ENCODE peak calls at places on chromosomes 4 and X, in six cellular contexts. Z, G, M, S, L and P are unnamed samples. For H3K4me1, the result is how much of the 10 kb centered on the place peaks cover.

GRCh38 chrX:6067600-6067999 is 161.1 kb downstream of the NLGN4X start:
- DNase-seq in G (peak), L (no peak), S (no peak), Z (no peak), M (no peak), P (no peak)

GRCh38 chrX:108699368-108699767 is 37.0 kb downstream of the IRS4 start:
- DNase-seq in L (no peak), Z (no peak), S (peak), M (no peak), G (peak), P (no peak)

GRCh38 chr4:122783301-122784215 is 43.1 kb upstream of the FGF2 start:
- DNase-seq in L (peak), M (peak), Z (peak), G (peak), S (peak), P (no peak)

GRCh38 chrX:100512471-100512870 is 72.3 kb upstream of the TNMD start:
- DNase-seq in G (peak), S (peak), L (no peak), M (no peak), Z (no peak), P (no peak)

GRCh38 chr4:7403001-7403400 is 31.7 kb downstream of the PSAPL1 start:
- DNase-seq in L (peak), Z (peak), M (peak), S (no peak), G (peak), P (no peak)

GRCh38 chr4:179867300-179867878 is 2375.8 kb upstream of the TENM3 start:
- DNase-seq in S (peak), M (peak), Z (peak), G (peak), L (peak), P (peak)

GRCh38 chr4:173288296-173288695 is 45.9 kb downstream of the HMGB2 start:
- DNase-seq in S (peak), L (peak), G (peak), M (peak), Z (peak), P (peak)

GRCh38 chrX:134599173-134599914 is 58.9 kb downstream of the PLAC1 start:
- DNase-seq in G (peak), Z (no peak), S (no peak), L (no peak), M (no peak), P (no peak)

GRCh38 chr4:2272828-2273120 is 10.9 kb upstream of the MXD4 start:
- DNase-seq in S (no peak), L (no peak), Z (no peak), G (no peak), M (no peak), P (no peak)

GRCh38 chr4:134421734-134422133 is 220.1 kb upstream of the PABPC4L start:
- DNase-seq in L (no peak), M (no peak), Z (no peak), S (no peak), G (peak), P (no peak)

GRCh38 chrX:768596-768995 is 138.0 kb downstream of the SHOX start:
- DNase-seq in Z (no peak), S (no peak), G (no peak), L (no peak), M (no peak), P (no peak)

GRCh38 chr4:30617836-30618235 is 102.3 kb upstream of the PCDH7 start:
- DNase-seq in L (no peak), G (no peak), Z (no peak), M (no peak), S (no peak), P (no peak)

GRCh38 chr4:146514651-146515379 is 6.9 kb downstream of the SLC10A7 start:
- DNase-seq in Z (no peak), S (no peak), L (no peak), G (no peak), M (no peak), P (no peak)

GRCh38 chrX:10938371-10938982 is 172.7 kb upstream of the HCCS start:
- DNase-seq in M (no peak), L (no peak), Z (no peak), S (no peak), G (no peak), P (no peak)

GRCh38 chr4:39181905-39182638 is at the start of gene WDR19:
- DNase-seq in Z (peak), S (peak), L (peak), M (peak), G (peak), P (peak)

GRCh38 chr4:94650129-94650495 is 107.6 kb upstream of the BMPR1B start:
- DNase-seq in S (peak), Z (no peak), M (no peak), L (no peak), G (no peak), P (no peak)
- H3K27ac ChIP-seq in S (peak), Z (no peak), M (no peak), L (no peak), G (no peak), P (no peak)

GRCh38 chr4:87120411-87121162 is 99.8 kb downstream of the KLHL8 start:
- DNase-seq in M (no peak), S (no peak), Z (no peak), G (peak), L (no peak), P (no peak)
- H3K4me1 ChIP-seq in M (under half), S (under half), Z (under half), G (under half), L (under half), P (under half)

DNA sequence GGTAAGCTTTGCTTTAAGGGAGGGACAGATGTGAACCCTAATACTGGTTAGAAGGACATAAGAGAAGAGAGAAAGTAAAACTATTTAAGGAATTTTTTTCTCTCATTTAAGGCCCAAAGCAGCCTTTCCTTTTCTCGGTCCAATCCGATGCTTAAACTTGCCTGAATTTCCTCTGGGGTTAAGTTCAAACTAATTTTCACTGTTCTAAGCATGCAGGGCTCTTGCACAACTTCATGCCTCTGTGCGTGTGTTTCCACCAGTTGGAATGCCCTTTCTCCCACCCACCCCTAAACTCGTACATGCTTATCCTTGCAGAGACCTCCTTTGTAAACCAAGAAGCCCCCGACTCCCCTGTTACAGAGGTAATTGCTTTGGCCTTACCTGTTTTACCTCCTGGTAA is 204.7 kb downstream of the CBR4 start:
- DNase-seq in M (no peak), L (no peak), G (no peak), S (no peak), Z (no peak), P (no peak)
- H3K27ac ChIP-seq in M (no peak), L (no peak), G (no peak), S (no peak), Z (peak), P (no peak)

GRCh38 chr4:77159798-77160197 is 2.8 kb downstream of the CCNG2 start:
- DNase-seq in M (no peak), L (no peak), S (no peak), G (no peak), Z (no peak), P (no peak)

GRCh38 chr4:77156912-77157858 is at the start of gene CCNG2:
- DNase-seq in L (peak), Z (peak), S (peak), G (peak), M (peak), P (peak)

GRCh38 chr4:77156533-77156911 is 485 bp upstream of the CCNG2 start:
- DNase-seq in Z (peak), S (peak), G (peak), L (peak), M (peak), P (peak)

GRCh38 chr4:77158487-77158861 is 1.5 kb downstream of the CCNG2 start:
- DNase-seq in Z (no peak), S (no peak), L (no peak), M (no peak), G (peak), P (no peak)

DNA sequence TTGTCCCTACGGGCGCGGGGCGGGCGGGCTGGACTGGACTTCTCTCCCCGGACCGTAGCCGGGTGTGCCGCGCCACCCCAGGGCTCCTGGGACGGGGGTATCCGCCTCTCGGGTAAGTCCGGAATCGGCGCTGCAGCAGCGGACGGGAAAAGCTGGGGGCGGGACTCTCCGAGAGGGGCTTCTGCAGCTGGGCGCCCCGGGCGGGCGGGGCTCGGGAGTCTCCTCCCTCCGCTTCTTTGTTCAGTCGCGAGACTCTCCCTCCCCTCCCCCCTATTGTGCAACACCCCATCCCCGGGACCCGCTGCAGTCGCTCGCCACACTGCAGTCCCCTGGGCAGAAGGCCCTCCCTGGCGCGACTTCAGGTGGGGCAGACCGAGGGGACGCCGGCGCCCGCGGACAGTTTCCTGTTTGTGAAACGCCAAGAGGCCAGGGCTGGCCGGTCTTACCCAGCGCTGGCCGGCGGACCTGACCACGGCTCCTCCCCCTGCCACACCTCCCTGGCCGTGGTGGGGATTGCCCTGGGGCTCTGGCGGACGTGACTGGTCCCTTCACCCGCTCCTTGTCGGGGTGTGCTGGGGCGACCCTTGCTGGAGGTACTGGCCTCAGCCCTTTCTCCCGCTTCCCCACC is 966 bp downstream of the CCNG2 start:
- DNase-seq in G (peak), S (peak), L (peak), Z (peak), M (peak), P (peak)
- H3K4me1 ChIP-seq in G (under half), S (under half), L (under half), Z (under half), M (under half), P (under half)